ENCODE peak calls at places on chromosomes 6 and 20, in seven cellular contexts. Q, I, P, X, U, M and W are unnamed samples.

GRCh38 chr6:105537981-105538578 is 135.2 kb upstream of the PREP start:
- DNase-seq in Q (no peak), I (no peak), P (no peak), X (no peak), U (no peak), M (no peak), W (no peak)

GRCh38 chr6:31058128-31058894 is 48.0 kb downstream of the MUC22 start:
- DNase-seq in Q (no peak), I (no peak), P (no peak), X (no peak), U (no peak), M (peak; percentile 94), W (no peak)

GRCh38 chr6:134347141-134347540 is 29.2 kb upstream of the SGK1 start:
- DNase-seq in Q (no peak), I (no peak), P (no peak), X (no peak), U (no peak), M (peak; percentile 20), W (no peak)

GRCh38 chr20:4947817-4948559 is 53.3 kb downstream of the SLC23A2 start:
- DNase-seq in Q (no peak), I (no peak), P (no peak), X (no peak), U (no peak), M (no peak), W (no peak)

GRCh38 chr6:40427196-40427595 is 160.0 kb downstream of the LRFN2 start:
- DNase-seq in Q (no peak), I (no peak), P (no peak), X (no peak), U (no peak), M (no peak), W (no peak)

GRCh38 chr6:5175635-5176034 is 85.1 kb downstream of the LYRM4 start:
- DNase-seq in Q (no peak), I (no peak), P (no peak), X (no peak), U (no peak), M (no peak), W (no peak)

GRCh38 chr20:33649201-33649631 is 12.9 kb upstream of the C20orf144 start:
- DNase-seq in Q (peak; percentile 42), I (peak; percentile 52), P (no peak), X (no peak), U (no peak), M (peak; percentile 66), W (no peak)

GRCh38 chr6:14066782-14067406 is 50.7 kb upstream of the CD83 start:
- DNase-seq in Q (peak; percentile 36), I (no peak), P (no peak), X (no peak), U (no peak), M (peak; percentile 87), W (no peak)

GRCh38 chr20:25065044-25065624 is 7.2 kb upstream of the ACSS1 start:
- DNase-seq in Q (no peak), I (peak; percentile 23), P (no peak), X (peak; percentile 26), U (no peak), M (no peak), W (no peak)

GRCh38 chr6:21941926-21942325 is 348.4 kb downstream of the SOX4 start:
- DNase-seq in Q (no peak), I (no peak), P (no peak), X (no peak), U (no peak), M (no peak), W (no peak)

GRCh38 chr6:13273931-13274706 is 54.2 kb downstream of the TBC1D7 start:
- DNase-seq in Q (no peak), I (peak; percentile 73), P (no peak), X (no peak), U (peak; percentile 19), M (no peak), W (peak; percentile 53)

GRCh38 chr20:49904440-49905214 is 10.7 kb downstream of the SPATA2 start:
- DNase-seq in Q (no peak), I (no peak), P (no peak), X (no peak), U (no peak), M (no peak), W (no peak)

GRCh38 chr6:25788305-25788922 is 33.9 kb downstream of the SLC17A4 start:
- DNase-seq in Q (peak; percentile 70), I (peak; percentile 63), P (peak; percentile 47), X (peak; percentile 57), U (no peak), M (peak; percentile 51), W (peak; percentile 34)

GRCh38 chr20:3193806-3194616 is 10.5 kb downstream of the DDRGK1 start:
- DNase-seq in Q (no peak), I (no peak), P (no peak), X (no peak), U (no peak), M (no peak), W (no peak)

GRCh38 chr20:2822073-2822472 is 5.9 kb downstream of the TMEM239 start:
- DNase-seq in Q (no peak), I (no peak), P (peak; percentile 66), X (no peak), U (no peak), M (no peak), W (peak; percentile 15)

GRCh38 chr20:54464003-54464402 is 11.4 kb upstream of the DOK5 start:
- DNase-seq in Q (no peak), I (no peak), P (no peak), X (no peak), U (no peak), M (no peak), W (no peak)

GRCh38 chr6:36978687-36979086 is 7.3 kb downstream of the MTCH1 start:
- DNase-seq in Q (no peak), I (peak; percentile 6), P (no peak), X (no peak), U (no peak), M (no peak), W (no peak)
- H3K36me3 ChIP-seq in Q (peaks cover 27% of the 10 kb centered on the region), I (peaks cover 11% of the 10 kb centered on the region), P (peaks cover 36% of the 10 kb centered on the region), X (peaks cover 43% of the 10 kb centered on the region), U (peaks cover 62% of the 10 kb centered on the region), M (peaks cover 31% of the 10 kb centered on the region), W (peaks cover 47% of the 10 kb centered on the region)

DNA sequence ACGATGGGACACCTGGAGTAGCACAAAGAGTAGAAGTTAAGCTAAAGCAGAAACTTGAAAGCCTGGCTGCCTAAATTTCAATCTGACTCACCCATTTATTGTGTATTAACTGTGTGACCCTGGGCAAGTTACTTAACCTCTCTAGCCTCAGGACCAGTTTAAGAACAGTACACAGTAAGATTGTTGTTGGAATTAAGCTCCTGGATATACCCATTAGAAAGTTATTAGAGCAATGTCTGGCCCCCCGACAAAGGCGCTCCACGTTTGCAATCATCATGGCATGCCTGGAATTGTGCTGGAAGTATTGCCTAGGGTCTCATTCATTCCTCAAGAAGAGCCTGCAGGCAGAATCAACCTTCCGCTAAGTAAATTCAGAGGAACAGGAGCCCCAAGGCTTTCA is 1.4 kb downstream of the SDC4 start:
- DNase-seq in Q (no peak), I (no peak), P (no peak), X (no peak), U (no peak), M (no peak), W (no peak)
- H3K4me1 ChIP-seq in Q (peaks cover 55% of the 10 kb centered on the region), I (no peaks in the 10 kb centered on the region), P (peaks cover 50% of the 10 kb centered on the region), X (peaks cover 6% of the 10 kb centered on the region), U (peaks cover 67% of the 10 kb centered on the region), M (peaks cover 26% of the 10 kb centered on the region), W (peaks cover 7% of the 10 kb centered on the region)

GRCh38 chr20:47791084-47791599 is 5.9 kb upstream of the SULF2 start:
- DNase-seq in Q (no peak), I (no peak), P (no peak), X (no peak), U (no peak), M (no peak), W (no peak)

GRCh38 chr20:47792021-47792618 is 6.8 kb upstream of the SULF2 start:
- DNase-seq in Q (peak; percentile 47), I (peak; percentile 88), P (peak; percentile 82), X (no peak), U (peak; percentile 72), M (peak; percentile 95), W (no peak)

GRCh38 chr20:47789081-47789998 is 4.1 kb upstream of the SULF2 start:
- DNase-seq in Q (no peak), I (no peak), P (no peak), X (no peak), U (no peak), M (peak; percentile 43), W (no peak)

GRCh38 chr20:47788741-47789080 is 3.4 kb upstream of the SULF2 start:
- DNase-seq in Q (no peak), I (no peak), P (no peak), X (no peak), U (no peak), M (no peak), W (no peak)

DNA sequence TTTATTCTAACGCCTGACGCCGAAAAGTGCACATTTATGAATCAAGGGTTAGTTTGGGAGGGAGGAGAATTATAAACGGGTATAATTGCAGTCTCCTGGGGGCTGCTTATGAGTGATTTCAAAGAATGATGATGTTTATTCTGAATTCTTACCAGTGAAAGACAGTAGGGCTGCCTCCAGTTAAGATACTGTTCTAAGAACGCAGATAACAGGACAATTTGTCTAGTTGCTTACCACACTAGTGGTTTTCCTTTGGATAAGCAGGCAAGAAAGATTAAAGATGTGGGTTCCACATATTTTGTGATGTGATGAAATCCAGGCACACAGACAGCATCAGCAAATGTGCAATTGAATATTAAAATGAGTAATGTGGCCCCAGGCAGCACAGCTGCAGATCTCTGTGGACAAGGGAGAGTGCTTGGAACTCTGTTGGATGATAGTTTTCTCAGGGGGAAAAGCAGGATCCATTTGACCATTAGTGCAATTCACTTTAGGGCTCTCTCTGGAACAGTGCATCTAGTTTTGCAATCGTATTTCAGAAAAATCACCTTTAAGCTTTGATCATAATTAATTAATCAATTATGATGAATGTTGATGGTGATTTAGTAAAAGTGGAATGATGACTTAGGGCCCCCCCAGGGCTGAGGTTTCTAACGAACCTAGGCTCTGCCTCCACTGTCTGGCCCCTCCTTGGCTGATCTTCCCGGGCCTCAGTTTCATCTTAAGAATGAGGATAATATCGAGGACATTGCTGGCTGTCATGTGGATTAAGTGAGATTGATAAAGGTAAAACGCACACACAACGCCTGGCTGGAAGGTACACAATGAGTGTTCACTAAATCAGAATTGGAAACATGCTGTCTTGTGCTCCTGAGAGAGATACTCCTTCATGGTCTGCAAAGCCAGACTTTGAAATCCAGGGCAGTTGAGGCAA is 5.0 kb upstream of the SULF2 start:
- DNase-seq in Q (no peak), I (no peak), P (peak; percentile 89), X (no peak), U (no peak), M (peak; percentile 89), W (no peak)
- H3K36me3 ChIP-seq in Q (no peaks in the 10 kb centered on the region), I (no peaks in the 10 kb centered on the region), P (no peaks in the 10 kb centered on the region), X (no peaks in the 10 kb centered on the region), U (no peaks in the 10 kb centered on the region), M (no peaks in the 10 kb centered on the region), W (no peaks in the 10 kb centered on the region)

DNA sequence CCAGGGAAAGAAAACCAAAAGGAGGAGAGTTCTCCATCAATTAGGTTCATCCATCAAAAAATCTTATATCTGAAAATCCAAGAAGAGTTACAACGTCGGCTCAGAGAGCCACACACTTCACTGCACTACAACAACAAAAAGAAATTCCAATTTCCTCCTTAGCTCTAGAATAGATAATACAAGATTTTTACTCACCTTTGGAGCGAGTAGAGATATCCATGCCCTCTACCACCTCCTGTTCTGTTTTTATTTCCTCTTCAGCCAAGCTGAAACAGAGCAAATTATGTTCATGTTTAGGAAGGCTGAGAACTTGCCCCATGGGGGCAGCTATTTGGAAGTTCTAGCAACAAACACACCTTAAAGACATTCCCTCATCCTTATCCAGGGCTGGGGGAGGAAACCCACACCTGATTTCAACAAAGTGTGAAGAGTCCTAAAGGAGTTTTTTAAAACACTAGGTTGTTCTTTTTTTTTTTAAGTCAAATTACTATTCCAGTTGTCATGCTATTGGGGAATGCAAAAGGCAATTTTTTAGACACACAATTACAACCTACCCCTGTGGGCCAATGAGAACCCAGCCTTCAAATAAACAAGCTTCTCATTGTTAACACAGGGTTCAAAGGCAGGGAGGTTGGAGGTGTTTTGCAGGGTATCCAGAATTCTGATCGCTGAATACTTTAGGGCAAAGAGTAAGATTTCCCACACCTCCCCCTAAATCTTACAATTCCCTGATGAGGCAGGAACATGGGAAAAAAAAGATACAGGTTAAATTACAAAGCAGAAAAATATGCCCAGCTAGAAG is 8.6 kb downstream of the ZMYND8 start:
- DNase-seq in Q (no peak), I (no peak), P (no peak), X (no peak), U (no peak), M (no peak), W (no peak)
- H3K4me1 ChIP-seq in Q (peaks cover 69% of the 10 kb centered on the region), I (peaks cover 22% of the 10 kb centered on the region), P (peaks cover 8% of the 10 kb centered on the region), X (peaks cover 38% of the 10 kb centered on the region), U (peaks cover 84% of the 10 kb centered on the region), M (peaks cover 28% of the 10 kb centered on the region), W (peaks cover 71% of the 10 kb centered on the region)